ENCODE peak calls at places on chromosomes 4 and X, in eight cellular contexts. S is A549, B is cardiac muscle cell, H is pancreas, I is Caco-2, Z is sigmoid colon, K is stomach, X is ovary. Y is an unnamed sample. For H3K4me1, the result is how much of the 10 kb centered on the place peaks cover.

GRCh38 chr4:118765399-118765798 is 70.5 kb downstream of the SEC24D start:
- DNase-seq in B (peak), S (peak), I (no peak), Z (no peak), X (no peak), H (no peak), K (no peak), Y (no peak)

GRCh38 chr4:11106769-11107168 is 321.9 kb downstream of the HS3ST1 start:
- DNase-seq in I (no peak), H (no peak), S (no peak), X (no peak), Z (no peak), B (no peak), K (no peak), Y (no peak)

GRCh38 chr4:39785031-39785430 is 87.1 kb downstream of the UBE2K start:
- DNase-seq in B (no peak), Z (no peak), I (no peak), S (no peak), H (no peak), X (no peak), K (no peak), Y (no peak)

GRCh38 chrX:45748443-45748842 is 547.8 kb upstream of the DIPK2B start:
- DNase-seq in Z (no peak), B (no peak), H (no peak), I (no peak), X (no peak), S (no peak), K (no peak), Y (no peak)

GRCh38 chr4:13558881-13559280 is 14.6 kb upstream of the NKX3-2 start:
- DNase-seq in X (no peak), B (no peak), K (no peak), Z (no peak), I (no peak), S (no peak), H (no peak), Y (no peak)

GRCh38 chrX:152819271-152819670 is 11.3 kb downstream of the CETN2 start:
- DNase-seq in S (no peak), I (no peak), K (no peak), X (no peak), H (no peak), B (no peak), Z (no peak), Y (no peak)

GRCh38 chr4:147924604-147925412 is 192.9 kb downstream of the ARHGAP10 start:
- DNase-seq in K (peak), H (peak), B (peak), X (peak), S (peak), I (no peak), Z (no peak), Y (no peak)

GRCh38 chr4:14906805-14907204 is 95.5 kb upstream of the CPEB2 start:
- DNase-seq in S (no peak), X (no peak), B (no peak), H (no peak), K (no peak), I (no peak), Z (no peak), Y (no peak)

GRCh38 chrX:153643431-153644351 is 3.3 kb upstream of the DUSP9 start:
- DNase-seq in B (peak), S (peak), X (peak), I (no peak), H (no peak), Z (peak), K (no peak), Y (no peak)

GRCh38 chrX:10160221-10160620 is 3.4 kb downstream of the CLCN4 start:
- DNase-seq in I (no peak), X (no peak), B (no peak), H (no peak), K (no peak), Z (no peak), S (no peak), Y (no peak)

DNA sequence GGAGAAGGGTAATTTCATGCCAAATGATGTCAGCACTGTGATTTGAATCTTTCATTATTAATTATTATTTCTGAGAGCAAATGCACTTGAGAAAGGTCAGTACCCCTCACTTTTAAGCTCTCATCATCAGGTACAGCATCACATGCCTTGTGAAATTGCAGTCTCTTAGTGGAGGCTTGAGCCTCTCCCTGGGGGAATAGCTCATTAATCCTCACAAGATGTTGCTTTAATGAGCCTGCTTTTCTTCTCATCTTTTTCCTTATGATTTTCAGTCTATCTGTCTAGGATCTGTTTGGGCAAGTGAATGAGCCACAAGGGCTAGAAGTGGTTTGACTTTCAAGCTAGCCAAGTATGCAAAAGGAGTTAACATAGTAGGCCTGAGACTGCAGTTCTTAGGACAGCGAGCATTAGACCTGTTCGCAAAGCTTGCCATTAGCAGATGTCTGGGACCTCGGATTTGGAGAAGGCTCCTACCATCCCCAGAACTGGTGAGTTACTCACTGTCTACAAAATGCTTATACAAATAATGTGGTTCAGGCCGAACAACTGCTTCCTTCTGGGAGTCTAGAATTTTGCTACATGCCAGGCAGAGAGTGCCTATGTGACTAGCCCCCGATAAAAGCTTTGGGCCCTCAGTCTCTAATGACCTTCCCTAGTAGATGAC is 174.5 kb downstream of the IL15 start:
- DNase-seq in Z (no peak), X (no peak), H (no peak), S (no peak), I (no peak), B (no peak), K (no peak), Y (no peak)
- H3K4me1 ChIP-seq in Z (under half), X (under half), H (under half), S (under half), I (under half), B (under half), K (under half), Y (under half)

DNA sequence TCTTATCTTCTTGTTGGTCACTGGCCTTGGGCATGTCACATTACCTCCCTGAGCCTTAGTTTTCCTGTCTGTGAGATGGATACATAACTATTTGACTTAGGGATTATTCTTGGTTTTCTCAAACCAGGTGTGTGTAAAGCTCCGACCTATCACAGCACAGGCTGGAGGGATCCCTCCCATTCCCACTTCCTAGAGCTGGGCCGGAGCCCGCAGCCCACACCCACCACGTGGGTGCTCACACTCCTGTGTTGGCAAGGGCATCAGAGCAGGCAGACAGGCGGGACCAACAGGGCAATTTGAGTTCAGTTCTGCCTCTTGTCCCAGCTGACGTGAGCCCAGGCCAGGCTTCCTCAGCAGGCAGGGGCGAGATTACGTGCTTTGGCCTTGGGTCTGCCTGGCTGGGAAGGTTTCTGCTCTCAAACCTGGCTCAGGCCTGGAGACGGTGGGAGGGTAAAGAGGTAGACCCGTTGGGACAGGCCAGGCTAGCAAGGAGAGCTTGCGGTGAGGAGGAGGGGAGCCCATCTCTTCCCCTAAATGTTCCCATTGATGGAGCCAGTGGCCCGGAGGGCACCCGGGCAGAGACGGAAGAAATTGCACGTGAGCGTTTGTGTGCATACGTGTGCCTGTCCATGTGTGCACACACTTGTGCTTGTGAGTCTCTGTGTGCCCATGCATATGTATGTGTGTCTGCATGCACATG is 734 bp upstream of the SH3TC1 start:
- DNase-seq in Z (no peak), X (no peak), B (no peak), K (peak), H (peak), S (no peak), I (no peak), Y (no peak)
- H3K4me3 ChIP-seq in Z (no peak), X (no peak), B (no peak), K (no peak), H (no peak), S (peak), I (no peak), Y (peak)

GRCh38 chr4:56465599-56466295 is 1.7 kb upstream of the SRP72 start:
- DNase-seq in H (no peak), S (no peak), K (no peak), Z (no peak), B (no peak), X (no peak), I (no peak), Y (no peak)

GRCh38 chr4:56466910-56467283 is 520 bp upstream of the SRP72 start:
- DNase-seq in I (no peak), B (no peak), H (no peak), Z (no peak), S (no peak), X (no peak), K (no peak), Y (no peak)

GRCh38 chr4:56468097-56468422 is 643 bp downstream of the SRP72 start:
- DNase-seq in Z (no peak), H (peak), S (peak), X (peak), B (peak), I (peak), K (peak), Y (peak)

GRCh38 chr4:56469489-56470210 is 2.2 kb downstream of the SRP72 start:
- DNase-seq in B (no peak), K (no peak), X (no peak), Z (no peak), I (no peak), S (no peak), H (no peak), Y (no peak)

GRCh38 chr4:56467284-56468096 is at the start of gene SRP72:
- DNase-seq in I (peak), X (peak), K (peak), H (peak), B (peak), S (peak), Z (peak), Y (peak)
- H3K4me1 ChIP-seq in I (under half), X (under half), K (under half), H (under half), B (under half), S (under half), Z (under half), Y (under half)

GRCh38 chrX:151692825-151693224 is 2.4 kb upstream of the PRRG3 start:
- DNase-seq in K (peak), H (no peak), B (no peak), X (no peak), Z (no peak), I (no peak), S (no peak), Y (no peak)

GRCh38 chrX:151697537-151697936 is 2.3 kb downstream of the PRRG3 start:
- DNase-seq in K (no peak), I (no peak), Z (peak), S (no peak), H (no peak), B (no peak), X (no peak), Y (no peak)

GRCh38 chrX:151695583-151695930 is 299 bp downstream of the PRRG3 start:
- DNase-seq in Z (no peak), K (no peak), B (no peak), I (no peak), H (no peak), X (no peak), S (no peak), Y (no peak)

GRCh38 chrX:151694661-151695582 is at the start of gene PRRG3:
- DNase-seq in Z (no peak), S (no peak), X (peak), K (no peak), H (no peak), I (no peak), B (peak), Y (no peak)

DNA sequence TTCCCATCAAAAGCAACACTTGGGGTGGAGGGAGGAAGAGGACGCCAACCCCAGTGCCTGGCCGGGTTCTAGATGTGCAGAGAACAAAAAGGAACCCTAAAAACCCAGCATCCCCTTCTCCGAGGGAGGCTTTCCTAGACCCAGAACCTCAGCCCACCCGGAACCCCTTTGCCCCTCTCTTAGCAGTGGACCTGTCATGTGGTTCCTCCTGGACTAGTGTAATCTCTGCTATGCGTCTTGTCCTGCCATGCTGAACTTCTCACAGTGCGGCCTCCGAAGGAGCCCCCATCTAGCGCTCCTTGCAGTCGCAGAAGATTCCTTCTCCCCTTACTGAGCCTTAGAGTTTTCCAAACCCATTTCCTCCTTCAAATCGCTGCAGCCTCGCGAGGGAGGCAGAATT is 1.1 kb upstream of the PRRG3 start:
- DNase-seq in H (no peak), I (no peak), Z (no peak), B (no peak), X (no peak), K (no peak), S (no peak), Y (no peak)
- H3K4me3 ChIP-seq in H (no peak), I (no peak), Z (no peak), B (no peak), X (no peak), K (no peak), S (no peak), Y (no peak)

DNA sequence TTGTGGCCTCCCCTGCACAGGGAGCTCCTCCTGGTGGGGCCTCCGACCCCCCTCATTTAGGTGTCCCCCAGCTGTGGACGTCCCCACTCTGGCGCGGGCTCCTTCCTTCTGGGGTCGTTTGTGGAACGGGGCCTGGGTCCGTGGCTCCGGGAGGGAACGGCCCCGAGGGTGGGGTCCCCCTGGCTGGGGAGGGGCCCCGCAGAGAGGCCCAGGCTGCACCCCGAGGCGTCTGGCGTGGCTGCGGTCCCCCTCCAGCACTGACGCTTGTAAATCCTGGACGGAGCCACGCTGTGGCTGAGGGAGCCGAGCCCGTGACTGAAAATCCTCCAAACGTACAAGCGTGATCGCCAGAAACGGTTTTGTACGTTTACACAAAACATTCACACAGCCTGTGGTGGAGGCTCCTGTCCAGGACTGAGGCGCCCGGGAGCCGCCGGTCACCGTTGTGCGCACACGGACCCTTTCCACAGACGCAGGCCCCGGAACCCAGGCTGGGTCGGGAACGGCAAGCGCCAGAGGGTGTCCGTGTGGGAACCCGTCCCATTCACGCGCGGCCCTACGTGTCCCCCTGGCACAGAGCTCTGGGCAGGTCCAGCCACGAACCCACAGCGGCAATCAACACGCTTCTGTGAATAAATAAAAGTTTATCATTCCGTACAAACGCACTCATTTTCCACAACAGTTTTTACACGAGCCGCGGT is 15.2 kb upstream of the GTPBP6 start:
- DNase-seq in K (no peak), B (no peak), X (no peak), I (no peak), S (no peak), H (no peak), Z (peak), Y (no peak)
- H3K4me1 ChIP-seq in K (under half), B (under half), X (under half), I (under half), S (under half), H (under half), Z (under half), Y (under half)

DNA sequence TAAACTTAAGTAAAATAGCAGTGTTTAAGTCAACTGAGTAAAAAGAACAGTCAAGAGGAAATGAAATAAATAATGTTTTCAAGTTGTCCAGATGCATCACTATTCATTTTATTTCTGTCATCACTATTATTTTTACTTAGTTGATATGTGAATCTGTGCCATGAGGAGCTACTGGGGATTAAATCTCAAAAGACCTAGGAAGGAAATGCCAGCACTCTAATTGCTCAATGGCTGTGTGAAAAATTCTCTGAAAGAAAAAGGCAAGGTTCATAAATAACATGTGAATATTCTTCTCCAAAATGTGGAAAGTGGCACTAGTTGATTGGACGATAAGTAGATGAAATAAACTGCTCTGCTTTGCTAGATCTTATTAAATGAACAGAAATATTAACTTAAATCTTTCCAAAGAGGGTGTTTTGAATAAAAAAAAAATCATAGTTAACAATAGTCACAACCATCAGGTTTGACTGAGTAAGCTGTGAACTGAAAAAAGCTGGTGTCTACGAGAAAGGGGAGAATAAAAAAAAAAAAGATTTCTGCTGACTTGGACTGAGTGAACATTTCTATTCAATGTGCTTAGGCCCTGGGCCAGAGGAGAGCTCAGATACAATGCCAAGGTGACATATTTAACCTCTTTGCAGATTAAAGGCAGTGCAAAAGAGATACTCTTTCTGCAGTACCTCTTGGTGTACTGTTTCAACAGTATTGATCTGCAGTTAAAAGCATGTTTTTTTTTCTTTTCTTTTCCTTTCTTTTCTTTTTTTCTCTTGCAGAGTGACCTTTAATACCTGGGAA is 1.5 kb downstream of the SPARCL1 start:
- DNase-seq in S (no peak), I (no peak), X (no peak), K (no peak), H (no peak), B (no peak), Z (no peak), Y (no peak)
- H3K4me3 ChIP-seq in S (no peak), I (no peak), X (peak), K (peak), H (no peak), B (no peak), Z (peak), Y (no peak)

DNA sequence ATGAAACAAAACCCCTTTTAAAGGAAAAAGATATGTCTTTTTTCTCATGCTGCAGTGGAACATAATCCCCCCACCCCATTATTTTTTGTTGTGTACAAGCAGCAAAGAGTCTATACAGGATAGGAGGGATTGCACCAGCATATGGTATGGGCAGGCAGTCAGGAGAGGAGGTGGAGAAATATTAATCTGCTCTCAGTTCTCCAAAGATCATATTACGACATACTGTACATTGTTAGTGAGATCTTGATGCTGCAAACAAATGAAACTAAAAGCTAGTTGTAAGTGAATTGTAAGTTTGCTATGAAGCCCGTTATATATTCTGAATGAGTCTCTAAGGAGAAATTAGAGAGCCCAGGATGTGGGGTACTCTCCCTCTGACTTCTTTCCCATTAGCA is 75.3 kb downstream of the RAPGEF2 start:
- DNase-seq in H (no peak), X (no peak), S (no peak), Z (no peak), B (no peak), K (no peak), I (no peak), Y (no peak)
- H3K4me1 ChIP-seq in H (under half), X (under half), S (half or more), Z (half or more), B (half or more), K (half or more), I (under half), Y (under half)

GRCh38 chr4:169201144-169202124 is 69.3 kb downstream of the SH3RF1 start:
- DNase-seq in X (no peak), S (no peak), B (no peak), Z (no peak), K (no peak), I (no peak), H (no peak), Y (no peak)

GRCh38 chr4:169203891-169204290 is 66.9 kb downstream of the SH3RF1 start:
- DNase-seq in K (no peak), I (no peak), B (no peak), Z (no peak), H (no peak), X (no peak), S (no peak), Y (no peak)

GRCh38 chr4:169200361-169201030 is 70.3 kb downstream of the SH3RF1 start:
- DNase-seq in B (no peak), S (no peak), X (no peak), Z (no peak), H (no peak), K (no peak), I (no peak), Y (no peak)

GRCh38 chr4:169202143-169202699 is 68.5 kb downstream of the SH3RF1 start:
- DNase-seq in H (no peak), I (no peak), S (no peak), Z (no peak), K (no peak), B (no peak), X (no peak), Y (no peak)

DNA sequence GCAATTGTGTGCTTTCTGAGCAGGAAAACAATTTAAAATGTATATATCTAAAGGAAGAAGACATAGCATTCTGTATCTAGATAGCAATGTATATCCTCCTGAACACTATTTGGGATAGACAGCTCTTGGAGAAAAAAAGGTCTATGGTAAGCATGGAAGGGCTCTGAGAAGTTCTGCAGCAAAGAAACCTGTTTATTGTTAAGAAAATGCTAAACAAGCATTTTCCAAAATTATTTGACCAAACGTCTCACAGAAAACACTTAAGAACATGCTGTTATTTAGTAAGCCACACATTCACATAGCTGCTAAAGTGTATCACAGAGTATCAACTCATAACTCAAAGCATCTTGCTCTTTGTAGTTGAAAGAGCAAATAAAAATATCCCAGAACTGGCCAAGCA is 67.9 kb downstream of the SH3RF1 start:
- DNase-seq in I (no peak), X (no peak), H (no peak), S (no peak), K (no peak), B (no peak), Z (no peak), Y (no peak)
- H3K4me3 ChIP-seq in I (no peak), X (no peak), H (no peak), S (no peak), K (no peak), B (no peak), Z (no peak), Y (no peak)